ENCODE peak calls at places on chromosome 1, in four cellular contexts. One of them, this sample, is unnamed.

GRCh38 chr1:5681654-5682053 is 310.6 kb downstream of the NPHP4 start:
- DNase-seq in tibial artery: no peak
- DNase-seq in Caco-2: no peak
- DNase-seq in bronchial epithelial cell: no peak
- DNase-seq in this sample: no peak

GRCh38 chr1:224851210-224851849 is 78.1 kb upstream of the DNAH14 start:
- DNase-seq in Caco-2: peak
- DNase-seq in tibial artery: no peak
- DNase-seq in bronchial epithelial cell: peak
- DNase-seq in this sample: no peak

GRCh38 chr1:79391896-79392295 is 385.4 kb upstream of the ADGRL4 start:
- DNase-seq in bronchial epithelial cell: peak
- DNase-seq in tibial artery: no peak
- DNase-seq in Caco-2: no peak
- DNase-seq in this sample: no peak

GRCh38 chr1:195481293-195481692 is 1126.9 kb downstream of the KCNT2 start:
- DNase-seq in Caco-2: no peak
- DNase-seq in bronchial epithelial cell: no peak
- DNase-seq in tibial artery: no peak
- DNase-seq in this sample: no peak

GRCh38 chr1:68703921-68704354 is 207.1 kb upstream of the DEPDC1 start:
- DNase-seq in tibial artery: no peak
- DNase-seq in Caco-2: peak
- DNase-seq in bronchial epithelial cell: peak
- DNase-seq in this sample: no peak

GRCh38 chr1:118364882-118365281 is 179.9 kb upstream of the SPAG17 start:
- DNase-seq in tibial artery: no peak
- DNase-seq in bronchial epithelial cell: no peak
- DNase-seq in Caco-2: no peak
- DNase-seq in this sample: no peak

GRCh38 chr1:101301446-101301845 is 64.6 kb downstream of the S1PR1 start:
- DNase-seq in Caco-2: no peak
- DNase-seq in bronchial epithelial cell: no peak
- DNase-seq in tibial artery: no peak
- DNase-seq in this sample: no peak

GRCh38 chr1:172906778-172907592 is 143.8 kb downstream of the TNFSF18 start:
- DNase-seq in bronchial epithelial cell: peak
- DNase-seq in tibial artery: no peak
- DNase-seq in Caco-2: no peak
- DNase-seq in this sample: no peak

GRCh38 chr1:33763406-33763805 is 100.5 kb upstream of the HMGB4 start:
- DNase-seq in bronchial epithelial cell: peak
- DNase-seq in Caco-2: no peak
- DNase-seq in tibial artery: peak
- DNase-seq in this sample: no peak

GRCh38 chr1:93518516-93518915 is 70.6 kb downstream of the FNBP1L start:
- DNase-seq in Caco-2: no peak
- DNase-seq in tibial artery: no peak
- DNase-seq in bronchial epithelial cell: peak
- DNase-seq in this sample: no peak

GRCh38 chr1:172513480-172513879 is 19.5 kb upstream of the SUCO start:
- DNase-seq in tibial artery: no peak
- DNase-seq in bronchial epithelial cell: peak
- DNase-seq in Caco-2: no peak
- DNase-seq in this sample: no peak

GRCh38 chr1:23483327-23484252 is at the start of gene ASAP3:
- DNase-seq in tibial artery: peak
- DNase-seq in Caco-2: peak
- DNase-seq in bronchial epithelial cell: no peak
- DNase-seq in this sample: peak

GRCh38 chr1:84170171-84170570 is 26.1 kb downstream of the PRKACB start:
- DNase-seq in Caco-2: no peak
- DNase-seq in tibial artery: no peak
- DNase-seq in bronchial epithelial cell: no peak
- DNase-seq in this sample: no peak

GRCh38 chr1:59391216-59392179 is 94.6 kb downstream of the FGGY start:
- DNase-seq in Caco-2: no peak
- DNase-seq in bronchial epithelial cell: no peak
- DNase-seq in tibial artery: no peak
- DNase-seq in this sample: no peak

GRCh38 chr1:235739124-235739523 is 89.5 kb upstream of the GNG4 start:
- DNase-seq in tibial artery: no peak
- DNase-seq in Caco-2: no peak
- DNase-seq in bronchial epithelial cell: peak
- DNase-seq in this sample: no peak

GRCh38 chr1:26538480-26539412 is 9.2 kb downstream of the RPS6KA1 start:
- DNase-seq in tibial artery: no peak
- DNase-seq in bronchial epithelial cell: peak
- DNase-seq in Caco-2: peak
- DNase-seq in this sample: no peak

GRCh38 chr1:46621930-46622329 is 5.3 kb upstream of the MOB3C start:
- DNase-seq in tibial artery: no peak
- DNase-seq in bronchial epithelial cell: no peak
- DNase-seq in Caco-2: no peak
- DNase-seq in this sample: no peak

GRCh38 chr1:1117469-1117831 is 1.6 kb upstream of the C1orf159 start:
- DNase-seq in Caco-2: no peak
- DNase-seq in bronchial epithelial cell: no peak
- DNase-seq in tibial artery: peak
- DNase-seq in this sample: no peak

GRCh38 chr1:176193023-176193422 is 14.1 kb downstream of the COP1 start:
- DNase-seq in Caco-2: no peak
- DNase-seq in tibial artery: no peak
- DNase-seq in bronchial epithelial cell: peak
- DNase-seq in this sample: no peak

GRCh38 chr1:83545450-83545849 is 453.5 kb downstream of the TTLL7 start:
- DNase-seq in tibial artery: no peak
- DNase-seq in Caco-2: peak
- DNase-seq in bronchial epithelial cell: no peak
- DNase-seq in this sample: no peak

GRCh38 chr1:85585845-85586244 is 5.3 kb downstream of the CCN1 start:
- DNase-seq in Caco-2: no peak
- DNase-seq in bronchial epithelial cell: no peak
- DNase-seq in tibial artery: no peak
- DNase-seq in this sample: no peak

GRCh38 chr1:193629875-193630274 is 443.5 kb upstream of the B3GALT2 start:
- DNase-seq in Caco-2: no peak
- DNase-seq in tibial artery: no peak
- DNase-seq in bronchial epithelial cell: no peak
- DNase-seq in this sample: no peak

GRCh38 chr1:31812158-31812829 is 3.5 kb downstream of the SPOCD1 start:
- DNase-seq in tibial artery: no peak
- DNase-seq in Caco-2: no peak
- DNase-seq in bronchial epithelial cell: no peak
- DNase-seq in this sample: no peak

DNA sequence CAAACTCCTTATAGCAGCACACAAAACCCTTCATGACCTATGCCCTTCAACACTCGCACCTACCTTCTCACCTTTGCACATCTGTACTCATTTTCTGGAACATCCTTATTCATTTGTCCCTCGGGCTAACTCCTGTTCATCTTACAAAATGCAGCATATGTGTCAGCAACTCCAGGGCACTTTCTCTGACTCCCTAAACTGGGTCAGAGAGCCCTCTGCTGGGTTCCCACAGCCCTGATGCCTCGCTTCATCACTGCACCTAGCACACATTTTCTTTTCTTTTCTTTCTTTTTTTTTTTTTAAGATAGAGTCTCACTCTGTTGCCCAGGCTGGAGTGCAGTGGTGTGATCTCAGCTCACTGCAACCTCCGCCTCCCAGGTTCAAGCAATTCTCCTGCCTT is 54.0 kb downstream of the RAB3B start:
- DNase-seq in bronchial epithelial cell: peak
- DNase-seq in Caco-2: no peak
- DNase-seq in tibial artery: no peak
- DNase-seq in this sample: no peak
- TF ChIP-seq CTCF in bronchial epithelial cell: no peak
- TF ChIP-seq CTCF in Caco-2: no peak
- TF ChIP-seq CTCF in tibial artery: no peak
- TF ChIP-seq CTCF in this sample: no peak

GRCh38 chr1:246530482-246530881 is 23.4 kb upstream of the SMYD3 start:
- DNase-seq in Caco-2: no peak
- DNase-seq in tibial artery: no peak
- DNase-seq in bronchial epithelial cell: no peak
- DNase-seq in this sample: no peak

GRCh38 chr1:246534114-246534513 is 27.0 kb upstream of the SMYD3 start:
- DNase-seq in Caco-2: no peak
- DNase-seq in bronchial epithelial cell: no peak
- DNase-seq in tibial artery: no peak
- DNase-seq in this sample: no peak

GRCh38 chr1:246528933-246529731 is 22.1 kb upstream of the SMYD3 start:
- DNase-seq in tibial artery: no peak
- DNase-seq in Caco-2: no peak
- DNase-seq in bronchial epithelial cell: peak
- DNase-seq in this sample: no peak

GRCh38 chr1:246533371-246533905 is 26.4 kb upstream of the SMYD3 start:
- DNase-seq in Caco-2: no peak
- DNase-seq in bronchial epithelial cell: no peak
- DNase-seq in tibial artery: no peak
- DNase-seq in this sample: no peak

GRCh38 chr1:246532519-246532918 is 25.4 kb upstream of the SMYD3 start:
- DNase-seq in tibial artery: no peak
- DNase-seq in Caco-2: no peak
- DNase-seq in bronchial epithelial cell: no peak
- DNase-seq in this sample: no peak
- TF ChIP-seq CTCF in tibial artery: no peak
- TF ChIP-seq CTCF in Caco-2: no peak
- TF ChIP-seq CTCF in bronchial epithelial cell: no peak
- TF ChIP-seq CTCF in this sample: no peak

DNA sequence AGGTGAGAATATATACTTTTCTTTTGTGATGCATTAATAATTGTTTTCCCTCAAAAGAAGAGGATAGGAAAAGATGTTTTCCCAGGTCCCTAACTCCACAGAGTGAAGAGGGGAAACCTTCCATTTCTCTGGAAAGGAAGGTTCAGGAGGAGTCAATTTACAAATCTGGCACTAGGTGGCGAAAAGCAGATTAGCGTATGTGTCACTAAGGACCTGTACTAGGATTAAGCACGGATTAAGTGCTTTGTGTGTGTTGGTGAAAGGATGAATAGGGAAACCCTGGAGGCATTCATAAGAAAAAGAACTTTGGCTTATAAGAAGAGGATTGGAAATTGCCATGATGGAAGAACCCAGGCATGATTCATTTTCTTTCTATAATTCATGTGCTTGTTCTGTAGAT is 410.1 kb upstream of the PLXNA2 start:
- DNase-seq in tibial artery: no peak
- DNase-seq in bronchial epithelial cell: peak
- DNase-seq in Caco-2: peak
- DNase-seq in this sample: no peak
- TF ChIP-seq CTCF in tibial artery: no peak
- TF ChIP-seq CTCF in bronchial epithelial cell: peak
- TF ChIP-seq CTCF in Caco-2: peak
- TF ChIP-seq CTCF in this sample: no peak

DNA sequence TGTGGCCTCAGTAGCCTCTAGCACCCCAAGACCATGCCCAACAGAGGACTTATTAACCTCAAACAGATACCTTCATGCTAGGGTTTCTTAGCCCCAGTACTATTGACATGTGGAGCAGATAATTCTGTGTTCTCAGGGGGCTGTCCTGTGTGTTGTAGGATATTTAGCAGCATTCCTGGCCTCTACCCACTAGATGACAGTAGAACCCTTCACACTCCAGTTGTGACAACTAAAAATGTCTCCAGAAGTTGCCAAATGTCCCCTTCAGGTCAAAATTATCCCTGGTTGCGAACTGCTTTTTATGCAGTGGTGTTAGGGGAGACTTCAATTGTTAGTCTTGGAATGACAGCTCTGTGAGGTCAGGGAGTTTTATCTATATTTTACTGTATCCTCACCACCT is 8.1 kb downstream of the KAZN start:
- DNase-seq in Caco-2: no peak
- DNase-seq in tibial artery: no peak
- DNase-seq in bronchial epithelial cell: no peak
- DNase-seq in this sample: no peak
- TF ChIP-seq CTCF in Caco-2: no peak
- TF ChIP-seq CTCF in tibial artery: no peak
- TF ChIP-seq CTCF in bronchial epithelial cell: peak
- TF ChIP-seq CTCF in this sample: no peak

GRCh38 chr1:4177425-4178150 is 277.5 kb upstream of the C1orf174 start:
- DNase-seq in Caco-2: no peak
- DNase-seq in bronchial epithelial cell: no peak
- DNase-seq in tibial artery: no peak
- DNase-seq in this sample: no peak
- TF ChIP-seq CTCF in Caco-2: no peak
- TF ChIP-seq CTCF in bronchial epithelial cell: no peak
- TF ChIP-seq CTCF in tibial artery: no peak
- TF ChIP-seq CTCF in this sample: no peak

DNA sequence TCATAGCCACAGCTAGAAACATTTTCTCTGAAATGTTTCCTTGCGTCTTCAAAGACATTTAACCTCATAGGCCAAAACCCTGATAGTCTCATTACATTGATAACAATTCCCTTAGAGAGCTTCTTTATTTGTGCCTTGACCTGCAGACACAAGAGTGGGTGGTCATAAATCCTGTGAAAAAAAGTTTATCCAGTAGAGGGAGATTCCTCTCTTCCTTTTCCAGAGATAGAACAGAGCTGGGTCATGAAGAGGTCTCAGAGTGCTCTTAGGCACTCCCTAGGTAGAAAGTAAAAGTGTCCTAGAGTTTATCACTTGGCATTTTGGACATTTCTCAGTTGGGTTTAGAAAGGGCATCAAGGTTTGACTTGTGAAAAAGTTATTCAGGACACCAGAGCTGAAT is 426.1 kb downstream of the NUF2 start:
- DNase-seq in Caco-2: no peak
- DNase-seq in tibial artery: no peak
- DNase-seq in bronchial epithelial cell: no peak
- DNase-seq in this sample: no peak
- TF ChIP-seq CTCF in Caco-2: no peak
- TF ChIP-seq CTCF in tibial artery: no peak
- TF ChIP-seq CTCF in bronchial epithelial cell: no peak
- TF ChIP-seq CTCF in this sample: no peak

GRCh38 chr1:228463559-228464455 is 23.4 kb upstream of the RNF187 start:
- DNase-seq in tibial artery: no peak
- DNase-seq in bronchial epithelial cell: no peak
- DNase-seq in Caco-2: no peak
- DNase-seq in this sample: no peak
- TF ChIP-seq CTCF in tibial artery: no peak
- TF ChIP-seq CTCF in bronchial epithelial cell: no peak
- TF ChIP-seq CTCF in Caco-2: no peak
- TF ChIP-seq CTCF in this sample: no peak

This sample was measured in mesothelial cell of epicardium.